ENCODE peak calls at places on chromosomes 13 and 19, in seven cellular contexts. R is Calu3; J is psoas muscle; K is stimulated activated CD4-positive, alpha-beta T cell treated with anti-CD3 and anti-CD28 coated beads, Interleukin-2, amount 100 ng/mL, for 48 hours; E is ascending aorta; F is EH; Y is A673. M is an unnamed sample.

GRCh38 chr19:58474291-58474996 is 1.7 kb upstream of the ZNF446 start:
- DNase-seq in K (no peak), F (peak), J (no peak), Y (no peak), R (no peak), E (no peak), M (no peak)

GRCh38 chr19:48051345-48052033 is 7.6 kb upstream of the CABP5 start:
- DNase-seq in E (no peak), K (no peak), J (no peak), F (no peak), Y (no peak), R (no peak), M (no peak)

GRCh38 chr19:16021796-16022195 is 54.5 kb upstream of the TPM4 start:
- DNase-seq in K (no peak), Y (no peak), R (no peak), E (no peak), J (no peak), F (no peak), M (no peak)

GRCh38 chr19:1469936-1470863 is 8.8 kb downstream of the C19orf25 start:
- DNase-seq in J (peak), F (peak), R (peak), K (peak), Y (peak), E (no peak), M (no peak)

GRCh38 chr13:100392709-100393630 is 195.6 kb downstream of the GGACT start:
- DNase-seq in J (peak), R (peak), K (peak), E (peak), Y (peak), F (peak), M (peak)

GRCh38 chr13:101267656-101268055 is 148.7 kb downstream of the NALCN start:
- DNase-seq in F (peak), Y (no peak), K (no peak), J (no peak), E (no peak), R (no peak), M (no peak)

GRCh38 chr19:17097593-17098126 is 22.1 kb downstream of the MYO9B start:
- DNase-seq in F (peak), E (no peak), Y (no peak), J (no peak), R (peak), K (no peak), M (no peak)

GRCh38 chr13:102825921-102826706 is 19.7 kb upstream of the ERCC5 start:
- DNase-seq in R (no peak), J (no peak), E (no peak), F (peak), Y (peak), K (no peak), M (no peak)

GRCh38 chr19:14218615-14219330 is 12.8 kb upstream of the ADGRL1 start:
- DNase-seq in R (no peak), J (no peak), K (no peak), Y (peak), E (no peak), F (peak), M (no peak)

GRCh38 chr13:98175823-98176222 is 1.2 kb downstream of the RNF113B start:
- DNase-seq in K (no peak), J (no peak), R (no peak), E (no peak), F (no peak), Y (no peak), M (no peak)

GRCh38 chr13:27919299-27919933 is 384 bp upstream of the PDX1 start:
- DNase-seq in R (no peak), Y (no peak), K (no peak), F (no peak), J (no peak), E (no peak), M (no peak)

GRCh38 chr13:114101325-114101821 is 31.1 kb downstream of the RASA3 start:
- DNase-seq in K (no peak), F (no peak), J (peak), E (no peak), R (no peak), Y (no peak), M (no peak)

GRCh38 chr13:44790289-44790688 is 199.0 kb downstream of the NUFIP1 start:
- DNase-seq in E (no peak), J (no peak), R (no peak), K (no peak), F (no peak), Y (no peak), M (no peak)

GRCh38 chr19:13526552-13526951 is 20.3 kb upstream of the CACNA1A start:
- DNase-seq in J (no peak), R (peak), K (peak), E (no peak), Y (peak), F (peak), M (no peak)

GRCh38 chr19:8302357-8302691 is 5.8 kb downstream of the CD320 start:
- DNase-seq in E (no peak), F (no peak), J (peak), K (no peak), Y (no peak), R (no peak), M (no peak)

GRCh38 chr13:45828253-45828968 is 23.1 kb downstream of the SIAH3 start:
- DNase-seq in R (no peak), J (no peak), K (no peak), Y (no peak), F (no peak), E (no peak), M (no peak)

GRCh38 chr13:84118845-84119409 is 236.7 kb upstream of the SLITRK1 start:
- DNase-seq in K (no peak), F (peak), Y (peak), R (no peak), J (no peak), E (no peak), M (no peak)

GRCh38 chr13:51380269-51380668 is 40.8 kb downstream of the SERPINE3 start:
- DNase-seq in J (no peak), E (no peak), R (no peak), K (no peak), F (no peak), Y (no peak), M (no peak)

GRCh38 chr13:72205773-72206172 is 338.8 kb upstream of the DACH1 start:
- DNase-seq in F (peak), Y (no peak), K (no peak), E (no peak), J (no peak), R (no peak), M (no peak)

GRCh38 chr13:61094865-61095264 is 320.8 kb downstream of the PCDH20 start:
- DNase-seq in E (no peak), J (no peak), F (no peak), K (no peak), Y (no peak), R (no peak), M (no peak)

GRCh38 chr13:98188544-98189166 is 11.6 kb upstream of the RNF113B start:
- DNase-seq in Y (no peak), E (no peak), J (no peak), F (no peak), K (no peak), R (no peak), M (no peak)

GRCh38 chr13:44627441-44627840 is 51.3 kb upstream of the TSC22D1 start:
- DNase-seq in K (no peak), F (peak), R (no peak), E (no peak), Y (no peak), J (no peak), M (no peak)

GRCh38 chr19:11125994-11126685 is 29.4 kb downstream of the SPC24 start:
- DNase-seq in E (peak), J (peak), Y (peak), R (peak), F (peak), K (peak), M (no peak)